ENCODE peak calls at places on chromosomes 5 and 9, in six cellular contexts. B is CD8-positive, alpha-beta memory T cell; N is effector memory CD4-positive, alpha-beta T cell; T is heart right ventricle; Y is HCT116; K is uterus. S is an unnamed sample. For H3K9me3 and H3K4me1, the result is how much of the 10 kb centered on the place peaks cover.

GRCh38 chr5:34450338-34450737 is 205.8 kb upstream of the RAI14 start:
- DNase-seq in T (no peak), Y (no peak), B (no peak), N (no peak), K (no peak), S (no peak)

GRCh38 chr5:176619569-176620332 is 9.8 kb upstream of the GPRIN1 start:
- DNase-seq in T (no peak), Y (no peak), K (no peak), N (no peak), B (no peak), S (no peak)

GRCh38 chr5:41176952-41177351 is 36.4 kb downstream of the C6 start:
- DNase-seq in T (no peak), B (no peak), K (no peak), N (no peak), Y (no peak), S (no peak)

GRCh38 chr9:18238254-18238653 is 235.7 kb upstream of the ADAMTSL1 start:
- DNase-seq in T (no peak), N (no peak), K (no peak), B (no peak), Y (no peak), S (no peak)

GRCh38 chr5:177557041-177557647 is 2.8 kb upstream of the FAM193B start:
- DNase-seq in N (peak), B (no peak), Y (no peak), T (no peak), K (no peak), S (no peak)

GRCh38 chr9:29285818-29286217 is 1712.5 kb upstream of the C9orf72 start:
- DNase-seq in K (no peak), N (no peak), T (no peak), Y (no peak), B (no peak), S (no peak)

GRCh38 chr5:97019435-97020117 is 83.7 kb downstream of the LNPEP start:
- DNase-seq in K (no peak), N (no peak), Y (no peak), T (no peak), B (no peak), S (peak)

GRCh38 chr5:38871211-38871610 is 25.4 kb downstream of the OSMR start:
- DNase-seq in T (no peak), N (no peak), Y (no peak), B (no peak), K (no peak), S (no peak)

GRCh38 chr5:164753434-164753833 is 1248.0 kb downstream of the MAT2B start:
- DNase-seq in Y (no peak), N (no peak), B (no peak), T (no peak), K (no peak), S (no peak)

GRCh38 chr9:37056521-37056920 is 22.5 kb upstream of the PAX5 start:
- DNase-seq in K (no peak), N (no peak), B (no peak), Y (no peak), T (no peak), S (no peak)

GRCh38 chr5:177405312-177405711 is 4.1 kb downstream of the F12 start:
- DNase-seq in T (no peak), K (no peak), B (no peak), N (no peak), Y (no peak), S (no peak)

GRCh38 chr9:88733651-88734470 is 198.9 kb downstream of the NXNL2 start:
- DNase-seq in B (no peak), Y (no peak), T (peak), N (no peak), K (peak), S (no peak)

GRCh38 chr9:125426926-125427325 is 165.3 kb downstream of the GAPVD1 start:
- DNase-seq in T (no peak), N (no peak), Y (no peak), B (no peak), K (no peak), S (no peak)
- H3K9me3 ChIP-seq in T (under half), N (under half), Y (under half), B (under half), K (under half), S (under half)

GRCh38 chr9:109113892-109114609 is 5.7 kb downstream of the TMEM245 start:
- DNase-seq in T (no peak), Y (no peak), B (no peak), N (no peak), K (no peak), S (no peak)

GRCh38 chr9:109114670-109115069 is 5.1 kb downstream of the TMEM245 start:
- DNase-seq in B (no peak), N (no peak), Y (no peak), K (no peak), T (no peak), S (no peak)

GRCh38 chr9:109115931-109116541 is 3.7 kb downstream of the TMEM245 start:
- DNase-seq in N (no peak), Y (no peak), K (peak), T (no peak), B (no peak), S (no peak)

GRCh38 chr9:109110326-109111014 is 9.3 kb downstream of the TMEM245 start:
- DNase-seq in T (no peak), K (no peak), B (peak), N (no peak), Y (peak), S (peak)

DNA sequence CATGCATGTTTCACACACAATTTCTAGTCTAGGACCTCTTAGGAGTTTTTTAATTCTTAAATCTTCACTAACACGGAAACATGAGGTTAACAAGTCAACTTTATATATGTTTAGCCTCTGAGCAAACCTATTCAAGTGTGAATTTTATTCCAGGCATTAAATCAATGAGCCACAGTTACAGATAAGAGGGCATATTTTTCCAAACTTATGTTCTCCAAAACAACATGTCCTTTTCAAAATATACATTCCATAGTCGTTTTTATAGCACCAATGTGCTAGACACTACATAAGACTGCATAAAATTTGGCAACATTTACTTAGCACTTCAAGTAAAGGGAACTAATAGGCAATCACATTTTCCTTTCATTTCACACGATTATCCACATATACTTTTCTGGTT is 6.5 kb downstream of the TMEM245 start:
- DNase-seq in N (no peak), B (no peak), T (no peak), Y (no peak), K (no peak), S (no peak)
- H3K4me1 ChIP-seq in N (under half), B (half or more), T (half or more), Y (half or more), K (under half), S (half or more)

GRCh38 chr9:135246248-135247173 is 159.0 kb downstream of the OLFM1 start:
- DNase-seq in T (no peak), Y (no peak), K (no peak), B (no peak), N (no peak), S (no peak)
- H3K9me3 ChIP-seq in T (under half), Y (under half), K (under half), B (under half), N (under half), S (under half)

DNA sequence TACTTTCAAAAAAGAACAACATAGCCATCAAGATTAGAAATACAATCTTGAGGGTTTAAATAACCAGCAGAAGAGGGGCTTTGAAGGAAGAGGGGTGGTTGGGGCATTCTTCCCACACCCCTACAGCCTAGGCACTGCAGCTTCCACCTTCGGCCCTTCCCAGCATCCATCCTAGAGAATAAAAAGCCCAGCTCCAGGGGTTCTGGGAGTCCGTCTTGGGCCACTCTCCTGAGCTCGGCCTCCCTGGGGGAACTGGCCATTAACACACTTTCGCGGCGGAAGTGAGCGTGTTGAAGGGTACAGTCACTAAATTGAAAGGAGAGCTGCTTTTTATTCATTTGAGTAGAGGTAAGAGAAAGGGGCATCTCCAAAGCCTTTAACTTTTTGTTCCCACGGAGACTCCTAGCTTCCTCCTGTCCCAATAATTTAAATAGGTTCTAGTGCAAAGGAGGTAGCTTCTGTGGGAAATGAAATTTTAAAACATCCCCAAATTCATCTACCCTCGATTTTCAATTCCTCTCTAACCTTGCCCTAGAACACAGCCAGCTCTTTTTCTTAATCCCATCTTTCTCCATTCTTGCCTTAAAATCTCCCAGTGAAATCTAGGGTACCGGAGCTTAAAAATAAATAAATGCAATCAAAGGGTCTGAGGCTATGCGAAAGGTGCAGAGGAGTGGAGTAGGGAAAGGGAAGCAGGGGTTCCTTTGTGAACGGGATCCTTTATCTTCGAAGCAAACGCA is 31.1 kb upstream of the NFIB start:
- DNase-seq in T (no peak), B (no peak), Y (no peak), K (no peak), N (no peak), S (no peak)
- H3K4me1 ChIP-seq in T (under half), B (under half), Y (under half), K (under half), N (under half), S (under half)

GRCh38 chr5:40074801-40075200 is 604.9 kb upstream of the PTGER4 start:
- DNase-seq in K (no peak), B (no peak), T (no peak), N (no peak), Y (no peak), S (no peak)

GRCh38 chr5:40066616-40067015 is 613.1 kb upstream of the PTGER4 start:
- DNase-seq in K (no peak), B (no peak), T (no peak), N (no peak), Y (no peak), S (no peak)

GRCh38 chr5:40073927-40074326 is 605.8 kb upstream of the PTGER4 start:
- DNase-seq in T (no peak), K (no peak), B (no peak), Y (no peak), N (no peak), S (no peak)

GRCh38 chr5:40071870-40072269 is 607.8 kb upstream of the PTGER4 start:
- DNase-seq in N (no peak), Y (no peak), K (no peak), T (no peak), B (no peak), S (no peak)
- H3K9me3 ChIP-seq in N (under half), Y (under half), K (under half), T (under half), B (under half), S (under half)

GRCh38 chr5:123807177-123807900 is 295.4 kb downstream of the CSNK1G3 start:
- DNase-seq in Y (no peak), N (no peak), K (no peak), T (no peak), B (no peak), S (peak)

GRCh38 chr5:123803359-123803758 is 291.4 kb downstream of the CSNK1G3 start:
- DNase-seq in N (no peak), Y (no peak), B (no peak), K (no peak), T (no peak), S (no peak)

GRCh38 chr5:123806644-123807043 is 294.7 kb downstream of the CSNK1G3 start:
- DNase-seq in Y (no peak), B (no peak), N (no peak), K (no peak), T (no peak), S (no peak)

GRCh38 chr5:123802298-123802951 is 290.4 kb downstream of the CSNK1G3 start:
- DNase-seq in T (no peak), Y (no peak), B (no peak), K (no peak), N (no peak), S (no peak)

GRCh38 chr5:123805300-123805699 is 293.3 kb downstream of the CSNK1G3 start:
- DNase-seq in B (no peak), T (no peak), N (no peak), K (no peak), Y (no peak), S (no peak)
- H3K4me1 ChIP-seq in B (under half), T (under half), N (under half), K (under half), Y (under half), S (under half)

S was measured in HAP-1.